ENCODE peak calls at places on chromosome 20, in five cellular contexts. G is fibroblast of pulmonary artery; C is hypothalamus; N is HS-5; P is effector CD4-positive, alpha-beta T cell. Y is an unnamed sample.

GRCh38 chr20:44702776-44703175 is 12.4 kb upstream of the CCN5 start:
- DNase-seq in N (peak; percentile 73), G (peak; percentile 95), C (peak; percentile 24), P (no peak), Y (peak; percentile 80)

GRCh38 chr20:40970218-40970617 is 58.4 kb upstream of the TOP1 start:
- DNase-seq in P (no peak), N (no peak), G (no peak), C (no peak), Y (no peak)

GRCh38 chr20:3398681-3399252 is 8.7 kb downstream of the DNAAF9 start:
- DNase-seq in G (no peak), P (no peak), N (no peak), C (no peak), Y (no peak)

GRCh38 chr20:19073584-19074198 is 138.8 kb upstream of the SLC24A3 start:
- DNase-seq in C (no peak), P (no peak), N (no peak), G (no peak), Y (no peak)

GRCh38 chr20:63850689-63851547 is 10.4 kb upstream of the ABHD16B start:
- DNase-seq in C (no peak), G (no peak), N (no peak), P (no peak), Y (no peak)

GRCh38 chr20:38407321-38407720 is 27.8 kb downstream of the SNHG17 start:
- DNase-seq in N (no peak), G (no peak), P (no peak), C (no peak), Y (no peak)

GRCh38 chr20:17014217-17014616 is 212.6 kb upstream of the PCSK2 start:
- DNase-seq in P (no peak), C (no peak), G (no peak), N (no peak), Y (no peak)

GRCh38 chr20:57587278-57587988 is 26.5 kb downstream of the PCK1 start:
- DNase-seq in N (no peak), P (no peak), C (no peak), G (no peak), Y (no peak)

GRCh38 chr20:64114356-64114971 is 7.1 kb upstream of the NPBWR2 start:
- DNase-seq in G (no peak), C (no peak), P (no peak), N (no peak), Y (peak; percentile 56)

Y was measured in upper lobe of right lung.